ENCODE peak calls at places on chromosomes 4 and X, in eight cellular contexts. One of them, this sample, is unnamed.

GRCh38 chrX:4182010-4182806 is 468.8 kb upstream of the PRKX start:
- DNase-seq in fibroblast of lung: no peak
- DNase-seq in colonic mucosa: no peak
- DNase-seq in aorta: no peak
- DNase-seq in neuronal stem cell: no peak
- DNase-seq in transverse colon: no peak
- DNase-seq in K562: no peak
- DNase-seq in body of pancreas: no peak
- DNase-seq in this sample: no peak

GRCh38 chr4:150853882-150854281 is 161.2 kb downstream of the LRBA start:
- DNase-seq in fibroblast of lung: no peak
- DNase-seq in colonic mucosa: no peak
- DNase-seq in aorta: no peak
- DNase-seq in neuronal stem cell: no peak
- DNase-seq in transverse colon: no peak
- DNase-seq in K562: no peak
- DNase-seq in body of pancreas: no peak
- DNase-seq in this sample: no peak

GRCh38 chrX:25034889-25035288 is 19.1 kb upstream of the ARX start:
- DNase-seq in fibroblast of lung: no peak
- DNase-seq in colonic mucosa: no peak
- DNase-seq in aorta: no peak
- DNase-seq in neuronal stem cell: no peak
- DNase-seq in transverse colon: no peak
- DNase-seq in K562: no peak
- DNase-seq in body of pancreas: no peak
- DNase-seq in this sample: no peak

GRCh38 chrX:132226169-132226568 is 6.9 kb upstream of the RAP2C start:
- DNase-seq in fibroblast of lung: no peak
- DNase-seq in colonic mucosa: no peak
- DNase-seq in aorta: no peak
- DNase-seq in neuronal stem cell: no peak
- DNase-seq in transverse colon: no peak
- DNase-seq in K562: no peak
- DNase-seq in body of pancreas: no peak
- DNase-seq in this sample: no peak

GRCh38 chr4:2024683-2025082 is 15.9 kb upstream of the NELFA start:
- DNase-seq in fibroblast of lung: no peak
- DNase-seq in colonic mucosa: no peak
- DNase-seq in aorta: no peak
- DNase-seq in neuronal stem cell: no peak
- DNase-seq in transverse colon: no peak
- DNase-seq in K562: no peak
- DNase-seq in body of pancreas: no peak
- DNase-seq in this sample: no peak

GRCh38 chr4:91113130-91113706 is 986.0 kb downstream of the CCSER1 start:
- DNase-seq in fibroblast of lung: peak; percentile 20
- DNase-seq in colonic mucosa: no peak
- DNase-seq in aorta: no peak
- DNase-seq in neuronal stem cell: peak; percentile 23
- DNase-seq in transverse colon: no peak
- DNase-seq in K562: peak; percentile 4
- DNase-seq in body of pancreas: no peak
- DNase-seq in this sample: no peak

GRCh38 chr4:69818060-69818639 is 41.8 kb downstream of the SULT1E1 start:
- DNase-seq in fibroblast of lung: no peak
- DNase-seq in colonic mucosa: no peak
- DNase-seq in aorta: no peak
- DNase-seq in neuronal stem cell: no peak
- DNase-seq in transverse colon: no peak
- DNase-seq in K562: no peak
- DNase-seq in body of pancreas: no peak
- DNase-seq in this sample: no peak

GRCh38 chr4:13160906-13161305 is 323.2 kb downstream of the RAB28 start:
- DNase-seq in fibroblast of lung: peak; percentile 91
- DNase-seq in colonic mucosa: no peak
- DNase-seq in aorta: no peak
- DNase-seq in neuronal stem cell: no peak
- DNase-seq in transverse colon: no peak
- DNase-seq in K562: no peak
- DNase-seq in body of pancreas: no peak
- DNase-seq in this sample: no peak

GRCh38 chr4:153452661-153453378 is 13.3 kb upstream of the TMEM131L start:
- DNase-seq in fibroblast of lung: no peak
- DNase-seq in colonic mucosa: no peak
- DNase-seq in aorta: no peak
- DNase-seq in neuronal stem cell: no peak
- DNase-seq in transverse colon: no peak
- DNase-seq in K562: no peak
- DNase-seq in body of pancreas: peak; percentile 47
- DNase-seq in this sample: no peak

GRCh38 chrX:115147220-115147619 is 42.0 kb upstream of the RBMXL3 start:
- DNase-seq in fibroblast of lung: peak; percentile 8
- DNase-seq in colonic mucosa: no peak
- DNase-seq in aorta: no peak
- DNase-seq in neuronal stem cell: no peak
- DNase-seq in transverse colon: no peak
- DNase-seq in K562: peak; percentile 16
- DNase-seq in body of pancreas: no peak
- DNase-seq in this sample: no peak

GRCh38 chr4:94559351-94559806 is 107.6 kb downstream of the PDLIM5 start:
- DNase-seq in fibroblast of lung: peak; percentile 74
- DNase-seq in colonic mucosa: no peak
- DNase-seq in aorta: no peak
- DNase-seq in neuronal stem cell: no peak
- DNase-seq in transverse colon: no peak
- DNase-seq in K562: no peak
- DNase-seq in body of pancreas: no peak
- DNase-seq in this sample: no peak

DNA sequence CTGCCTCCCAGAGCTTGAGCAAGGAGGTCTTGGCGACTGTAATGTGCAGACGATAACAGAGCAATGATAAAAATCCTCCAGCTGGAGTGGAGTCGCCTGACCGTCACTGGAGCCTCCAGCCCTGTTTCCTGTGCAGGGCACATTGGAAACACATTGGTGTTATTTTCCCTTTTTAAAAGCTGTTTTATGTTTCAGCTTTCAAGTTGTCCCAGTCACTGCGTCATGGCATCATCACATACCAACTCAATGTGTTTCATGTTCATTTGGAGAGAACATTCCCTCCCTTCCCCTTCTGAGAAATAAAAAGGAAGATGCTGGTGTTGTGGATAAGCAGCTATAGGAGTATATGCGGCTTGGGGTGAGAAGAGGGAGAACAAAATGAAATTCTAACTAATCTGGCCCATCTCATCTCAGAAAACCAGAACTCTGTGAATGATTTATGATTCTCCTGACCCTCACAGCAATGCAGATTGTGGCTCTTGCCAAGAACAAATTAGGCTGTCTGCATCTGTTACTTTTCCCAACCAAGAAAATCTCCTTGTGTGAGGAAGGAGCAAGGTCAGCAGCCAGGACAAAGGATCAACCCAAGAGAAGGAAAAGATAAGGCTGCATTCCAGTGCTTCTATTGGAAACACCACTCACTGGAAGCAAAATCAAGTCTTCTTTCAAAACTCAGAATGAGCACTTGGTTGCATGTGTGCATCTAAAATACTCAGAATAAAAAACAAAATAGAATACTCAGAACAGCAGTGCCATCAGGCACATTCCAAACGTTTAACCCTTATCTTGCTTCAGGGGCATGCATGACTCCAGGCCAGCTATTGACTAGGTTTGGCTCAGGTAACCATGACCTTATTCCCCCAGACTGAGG is 134.4 kb downstream of the RASL11B start:
- DNase-seq in fibroblast of lung: peak; percentile 64
- DNase-seq in colonic mucosa: no peak
- DNase-seq in aorta: no peak
- DNase-seq in neuronal stem cell: no peak
- DNase-seq in transverse colon: no peak
- DNase-seq in K562: no peak
- DNase-seq in body of pancreas: peak; percentile 70
- DNase-seq in this sample: no peak
- H3K27ac ChIP-seq in fibroblast of lung: peak overlapping the region; percentile 22
- H3K27ac ChIP-seq in colonic mucosa: no peak overlapping the region
- H3K27ac ChIP-seq in aorta: peak overlapping the region; percentile 94
- H3K27ac ChIP-seq in neuronal stem cell: no peak overlapping the region
- H3K27ac ChIP-seq in transverse colon: peak overlapping the region; percentile 38
- H3K27ac ChIP-seq in K562: no peak overlapping the region
- H3K27ac ChIP-seq in body of pancreas: peak overlapping the region; percentile 56
- H3K27ac ChIP-seq in this sample: no peak overlapping the region

GRCh38 chr4:38128478-38129451 is 168.6 kb downstream of the PTTG2 start:
- DNase-seq in fibroblast of lung: peak; percentile 56
- DNase-seq in colonic mucosa: peak; percentile 49
- DNase-seq in aorta: no peak
- DNase-seq in neuronal stem cell: no peak
- DNase-seq in transverse colon: peak; percentile 60
- DNase-seq in K562: no peak
- DNase-seq in body of pancreas: no peak
- DNase-seq in this sample: no peak

GRCh38 chr4:38122060-38122459 is 161.9 kb downstream of the PTTG2 start:
- DNase-seq in fibroblast of lung: no peak
- DNase-seq in colonic mucosa: no peak
- DNase-seq in aorta: no peak
- DNase-seq in neuronal stem cell: no peak
- DNase-seq in transverse colon: no peak
- DNase-seq in K562: no peak
- DNase-seq in body of pancreas: no peak
- DNase-seq in this sample: no peak

GRCh38 chr4:38123555-38123954 is 163.4 kb downstream of the PTTG2 start:
- DNase-seq in fibroblast of lung: no peak
- DNase-seq in colonic mucosa: no peak
- DNase-seq in aorta: no peak
- DNase-seq in neuronal stem cell: no peak
- DNase-seq in transverse colon: no peak
- DNase-seq in K562: no peak
- DNase-seq in body of pancreas: no peak
- DNase-seq in this sample: no peak

GRCh38 chr4:38125816-38126215 is 165.6 kb downstream of the PTTG2 start:
- DNase-seq in fibroblast of lung: no peak
- DNase-seq in colonic mucosa: no peak
- DNase-seq in aorta: no peak
- DNase-seq in neuronal stem cell: no peak
- DNase-seq in transverse colon: no peak
- DNase-seq in K562: no peak
- DNase-seq in body of pancreas: no peak
- DNase-seq in this sample: no peak

DNA sequence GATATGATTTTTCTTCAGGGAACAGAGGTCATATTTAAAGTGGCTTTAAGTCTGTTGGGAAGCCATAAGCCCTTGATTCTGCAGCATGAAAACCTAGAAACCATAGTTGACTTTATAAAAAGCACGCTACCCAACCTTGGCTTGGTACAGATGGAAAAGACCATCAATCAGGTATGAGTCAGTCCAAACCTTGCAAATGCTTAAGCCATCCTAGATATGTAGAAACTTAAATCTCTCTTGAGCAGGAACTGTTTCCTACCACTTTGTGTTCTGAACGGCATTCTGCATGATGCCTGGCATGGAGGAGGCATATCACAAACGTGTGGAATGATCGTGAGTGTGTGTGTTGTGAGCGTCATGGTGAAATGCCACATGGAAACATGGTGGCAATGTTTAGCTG is 164.8 kb downstream of the PTTG2 start:
- DNase-seq in fibroblast of lung: peak; percentile 46
- DNase-seq in colonic mucosa: no peak
- DNase-seq in aorta: no peak
- DNase-seq in neuronal stem cell: no peak
- DNase-seq in transverse colon: no peak
- DNase-seq in K562: no peak
- DNase-seq in body of pancreas: no peak
- DNase-seq in this sample: no peak
- H3K4me1 ChIP-seq in fibroblast of lung: peaks cover 19% of the 10 kb centered on the region
- H3K4me1 ChIP-seq in colonic mucosa: no peaks in the 10 kb centered on the region
- H3K4me1 ChIP-seq in aorta: no peaks in the 10 kb centered on the region
- H3K4me1 ChIP-seq in neuronal stem cell: peaks cover 21% of the 10 kb centered on the region
- H3K4me1 ChIP-seq in transverse colon: peaks cover 17% of the 10 kb centered on the region
- H3K4me1 ChIP-seq in K562: no peaks in the 10 kb centered on the region
- H3K4me1 ChIP-seq in body of pancreas: peaks cover 6% of the 10 kb centered on the region
- H3K4me1 ChIP-seq in this sample: peaks cover 12% of the 10 kb centered on the region

GRCh38 chr4:7811536-7812190 is 128.0 kb downstream of the AFAP1 start:
- DNase-seq in fibroblast of lung: peak; percentile 62
- DNase-seq in colonic mucosa: peak; percentile 72
- DNase-seq in aorta: no peak
- DNase-seq in neuronal stem cell: no peak
- DNase-seq in transverse colon: peak; percentile 57
- DNase-seq in K562: no peak
- DNase-seq in body of pancreas: no peak
- DNase-seq in this sample: no peak
- H3K36me3 ChIP-seq in fibroblast of lung: peaks cover 13% of the 10 kb centered on the region
- H3K36me3 ChIP-seq in colonic mucosa: peaks cover 4% of the 10 kb centered on the region
- H3K36me3 ChIP-seq in aorta: no peaks in the 10 kb centered on the region
- H3K36me3 ChIP-seq in neuronal stem cell: peaks cover 30% of the 10 kb centered on the region
- H3K36me3 ChIP-seq in transverse colon: no peaks in the 10 kb centered on the region
- H3K36me3 ChIP-seq in K562: no peaks in the 10 kb centered on the region
- H3K36me3 ChIP-seq in body of pancreas: no peaks in the 10 kb centered on the region
- H3K36me3 ChIP-seq in this sample: peaks cover 86% of the 10 kb centered on the region

GRCh38 chr4:152115794-152116193 is 355.0 kb upstream of the GATB start:
- DNase-seq in fibroblast of lung: no peak
- DNase-seq in colonic mucosa: no peak
- DNase-seq in aorta: no peak
- DNase-seq in neuronal stem cell: no peak
- DNase-seq in transverse colon: no peak
- DNase-seq in K562: no peak
- DNase-seq in body of pancreas: no peak
- DNase-seq in this sample: no peak

GRCh38 chr4:152117501-152117900 is 356.7 kb upstream of the GATB start:
- DNase-seq in fibroblast of lung: no peak
- DNase-seq in colonic mucosa: no peak
- DNase-seq in aorta: no peak
- DNase-seq in neuronal stem cell: no peak
- DNase-seq in transverse colon: no peak
- DNase-seq in K562: no peak
- DNase-seq in body of pancreas: no peak
- DNase-seq in this sample: no peak

GRCh38 chr4:152117054-152117453 is 356.2 kb upstream of the GATB start:
- DNase-seq in fibroblast of lung: no peak
- DNase-seq in colonic mucosa: no peak
- DNase-seq in aorta: no peak
- DNase-seq in neuronal stem cell: no peak
- DNase-seq in transverse colon: no peak
- DNase-seq in K562: no peak
- DNase-seq in body of pancreas: no peak
- DNase-seq in this sample: no peak

GRCh38 chr4:152118819-152119553 is 358.2 kb upstream of the GATB start:
- DNase-seq in fibroblast of lung: no peak
- DNase-seq in colonic mucosa: no peak
- DNase-seq in aorta: no peak
- DNase-seq in neuronal stem cell: no peak
- DNase-seq in transverse colon: no peak
- DNase-seq in K562: no peak
- DNase-seq in body of pancreas: no peak
- DNase-seq in this sample: no peak

DNA sequence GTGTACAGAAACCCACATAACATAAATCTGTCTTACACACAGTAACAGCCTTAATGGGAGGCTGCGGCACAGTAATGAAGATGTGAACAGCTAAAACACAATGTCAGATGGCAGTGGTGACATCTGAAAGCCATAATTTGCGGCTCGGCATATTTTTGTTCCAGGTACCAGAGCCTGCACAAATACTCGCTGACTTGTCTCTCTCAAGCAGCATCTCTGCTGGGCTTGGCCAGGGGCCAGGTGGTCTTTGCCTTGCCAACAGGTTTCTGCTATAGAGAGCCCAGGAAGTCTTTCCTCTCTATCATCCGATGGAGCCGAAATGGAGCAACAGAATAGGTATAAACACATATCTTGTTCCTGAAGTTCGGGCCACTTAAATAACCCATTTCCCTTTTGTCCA is 357.3 kb upstream of the GATB start:
- DNase-seq in fibroblast of lung: no peak
- DNase-seq in colonic mucosa: no peak
- DNase-seq in aorta: no peak
- DNase-seq in neuronal stem cell: no peak
- DNase-seq in transverse colon: no peak
- DNase-seq in K562: no peak
- DNase-seq in body of pancreas: no peak
- DNase-seq in this sample: no peak
- H3K27ac ChIP-seq in fibroblast of lung: no peak overlapping the region
- H3K27ac ChIP-seq in colonic mucosa: no peak overlapping the region
- H3K27ac ChIP-seq in aorta: no peak overlapping the region
- H3K27ac ChIP-seq in neuronal stem cell: no peak overlapping the region
- H3K27ac ChIP-seq in transverse colon: no peak overlapping the region
- H3K27ac ChIP-seq in K562: no peak overlapping the region
- H3K27ac ChIP-seq in body of pancreas: no peak overlapping the region
- H3K27ac ChIP-seq in this sample: no peak overlapping the region